ENCODE peak calls at places on chromosomes 7 and 10, in four cellular contexts. C, G, W and I are unnamed samples.

GRCh38 chr7:125573131-125573530 is 643.5 kb upstream of the POT1 start:
- DNase-seq in W (no peak), G (no peak), C (no peak), I (no peak)

GRCh38 chr7:69603937-69604494 is 5.7 kb downstream of the AUTS2 start:
- DNase-seq in W (no peak), G (no peak), C (no peak), I (no peak)

GRCh38 chr10:105990529-105990928 is 1174.0 kb downstream of the SORCS1 start:
- DNase-seq in W (no peak), G (no peak), C (no peak), I (no peak)

GRCh38 chr10:79335470-79336235 is 11.6 kb upstream of the PPIF start:
- DNase-seq in C (no peak), G (no peak), W (no peak), I (no peak)

GRCh38 chr10:44962870-44963738 is 3.5 kb downstream of the RASSF4 start:
- DNase-seq in G (peak), C (no peak), W (no peak), I (no peak)

GRCh38 chr10:4522296-4523000 is 303.6 kb upstream of the AKR1E2 start:
- DNase-seq in G (no peak), W (no peak), C (no peak), I (no peak)

GRCh38 chr7:108723343-108723957 is 153.8 kb downstream of the DNAJB9 start:
- DNase-seq in G (no peak), C (no peak), W (no peak), I (no peak)

GRCh38 chr7:131170440-131171105 is 157.1 kb upstream of the MKLN1 start:
- DNase-seq in G (peak), W (no peak), C (peak), I (no peak)

GRCh38 chr7:80286611-80287010 is 152.0 kb downstream of the GNAI1 start:
- DNase-seq in W (no peak), G (no peak), C (no peak), I (no peak)

GRCh38 chr7:111486472-111487142 is 75.7 kb downstream of the IMMP2L start:
- DNase-seq in W (peak), C (peak), G (peak), I (no peak)

GRCh38 chr7:143487566-143487965 is 9.9 kb downstream of the TAS2R41 start:
- DNase-seq in W (no peak), G (no peak), C (peak), I (no peak)

GRCh38 chr10:27506280-27506679 is 2.2 kb downstream of the RAB18 start:
- DNase-seq in G (no peak), W (no peak), C (peak), I (no peak)

GRCh38 chr7:101108961-101109360 is 17.9 kb upstream of the SERPINE1 start:
- DNase-seq in G (no peak), W (no peak), C (peak), I (no peak)

GRCh38 chr7:20197125-20197524 is 20.1 kb downstream of the MACC1 start:
- DNase-seq in G (no peak), W (no peak), C (no peak), I (no peak)

GRCh38 chr10:123252779-123253178 is 98.6 kb downstream of the BUB3 start:
- DNase-seq in W (no peak), C (no peak), G (no peak), I (no peak)

GRCh38 chr10:59363446-59363958 is 1.2 kb upstream of the FAM13C start:
- DNase-seq in C (no peak), G (no peak), W (no peak), I (no peak)

GRCh38 chr7:29989257-29989995 is at the start of gene SCRN1:
- DNase-seq in W (peak), C (peak), G (no peak), I (peak)

GRCh38 chr10:62907470-62908212 is 91.5 kb upstream of the EGR2 start:
- DNase-seq in W (no peak), C (no peak), G (no peak), I (no peak)

GRCh38 chr7:192701-193536 is 548 bp downstream of the FAM20C start:
- DNase-seq in G (no peak), W (peak), C (peak), I (no peak)

GRCh38 chr7:12373580-12374263 is 29.9 kb downstream of the VWDE start:
- DNase-seq in C (no peak), G (no peak), W (no peak), I (no peak)

GRCh38 chr7:1040790-1041189 is 3.6 kb upstream of the GPR146 start:
- DNase-seq in C (peak), G (no peak), W (no peak), I (no peak)

GRCh38 chr7:51186531-51186930 is 130.1 kb downstream of the COBL start:
- DNase-seq in W (no peak), G (no peak), C (no peak), I (no peak)

GRCh38 chr7:85489498-85489897 is 302.6 kb upstream of the SEMA3D start:
- DNase-seq in W (no peak), G (no peak), C (peak), I (no peak)

GRCh38 chr7:116339564-116339963 is 129.2 kb downstream of the TES start:
- DNase-seq in W (no peak), C (peak), G (no peak), I (no peak)

GRCh38 chr10:49734676-49735075 is 27.4 kb downstream of the OGDHL start:
- DNase-seq in G (no peak), W (peak), C (no peak), I (no peak)